ENCODE peak calls at places on chromosomes 4 and X, in four cellular contexts. N is Calu3, G is nephron progenitor cell, Q is GM06990. Z is an unnamed sample.

GRCh38 chr4:140150886-140151699 is 2.9 kb downstream of the MAML3 start:
- DNase-seq in N (peak; percentile 83), G (peak; percentile 80), Q (peak; percentile 27), Z (peak; percentile 64)

GRCh38 chr4:31408136-31408535 is 688.0 kb downstream of the PCDH7 start:
- DNase-seq in N (no peak), G (no peak), Q (no peak), Z (no peak)

GRCh38 chrX:57528670-57529255 is 63.0 kb upstream of the ZXDB start:
- DNase-seq in N (peak; percentile 23), G (no peak), Q (no peak), Z (no peak)

GRCh38 chrX:100829730-100830129 is 9.5 kb downstream of the CSTF2 start:
- DNase-seq in N (no peak), G (no peak), Q (peak; percentile 43), Z (no peak)

GRCh38 chr4:151197258-151197657 is 79.7 kb upstream of the PRSS48 start:
- DNase-seq in N (no peak), G (no peak), Q (no peak), Z (no peak)

GRCh38 chrX:69025802-69026301 is 139.4 kb downstream of the PJA1 start:
- DNase-seq in N (no peak), G (no peak), Q (no peak), Z (no peak)

GRCh38 chr4:140019619-140020367 is 134.2 kb downstream of the MAML3 start:
- DNase-seq in N (peak; percentile 7), G (no peak), Q (no peak), Z (no peak)

GRCh38 chr4:184066584-184067300 is 150.9 kb downstream of the ENPP6 start:
- DNase-seq in N (no peak), G (no peak), Q (no peak), Z (no peak)

GRCh38 chr4:71187399-71188196 is 151.2 kb upstream of the SLC4A4 start:
- DNase-seq in N (peak; percentile 47), G (peak; percentile 46), Q (peak; percentile 7), Z (no peak)

GRCh38 chr4:30792616-30793015 is 72.4 kb downstream of the PCDH7 start:
- DNase-seq in N (no peak), G (no peak), Q (no peak), Z (no peak)

GRCh38 chrX:85627363-85627762 is 247.9 kb upstream of the POF1B start:
- DNase-seq in N (no peak), G (no peak), Q (no peak), Z (no peak)
- TF ChIP-seq CTCF in N (no peak), G (peak; percentile 53), Q (peak; percentile 77), Z (peak; percentile 27)

GRCh38 chrX:12891167-12891566 is 15.3 kb upstream of the TLR8 start:
- DNase-seq in N (no peak), G (no peak), Q (no peak), Z (no peak)

GRCh38 chrX:12896935-12897334 is 9.5 kb upstream of the TLR8 start:
- DNase-seq in N (no peak), G (no peak), Q (no peak), Z (no peak)

GRCh38 chrX:12895856-12896255 is 10.6 kb upstream of the TLR8 start:
- DNase-seq in N (no peak), G (no peak), Q (no peak), Z (no peak)

GRCh38 chrX:12891915-12892506 is 14.4 kb upstream of the TLR8 start:
- DNase-seq in N (no peak), G (no peak), Q (peak; percentile 52), Z (no peak)

GRCh38 chrX:12894074-12894691 is 12.2 kb upstream of the TLR8 start:
- DNase-seq in N (peak; percentile 40), G (peak; percentile 29), Q (no peak), Z (peak; percentile 35)
- TF ChIP-seq CTCF in N (peak; percentile 76), G (peak; percentile 49), Q (peak; percentile 89), Z (peak; percentile 64)

DNA sequence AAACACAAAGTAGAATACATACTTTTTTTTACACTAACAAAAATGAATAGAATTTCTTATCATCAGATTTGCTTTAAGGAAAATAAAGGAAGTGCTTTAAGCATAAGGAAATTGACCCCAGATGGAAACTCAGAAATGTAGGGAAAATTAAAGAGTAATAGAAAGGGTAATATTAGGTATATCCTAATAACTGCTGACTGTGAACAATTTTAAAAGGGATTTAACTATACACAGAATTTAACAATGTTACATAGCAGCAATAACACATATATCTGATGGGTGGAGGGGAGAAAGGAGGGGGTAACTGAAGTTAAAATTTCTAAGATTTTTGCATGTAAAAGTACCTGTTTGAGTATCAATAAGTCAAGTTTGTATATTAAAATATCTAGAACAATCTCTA is 8.6 kb downstream of the CDKL2 start:
- DNase-seq in N (no peak), G (no peak), Q (no peak), Z (no peak)
- TF ChIP-seq CTCF in N (no peak), G (no peak), Q (no peak), Z (no peak)

GRCh38 chr4:177442623-177443155 is 452 bp upstream of the AGA start:
- DNase-seq in N (no peak), G (no peak), Q (peak; percentile 23), Z (peak; percentile 25)

GRCh38 chr4:177436456-177436855 is 5.8 kb downstream of the AGA start:
- DNase-seq in N (no peak), G (no peak), Q (no peak), Z (no peak)

GRCh38 chr4:177444911-177445736 is 2.9 kb upstream of the AGA start:
- DNase-seq in N (no peak), G (no peak), Q (no peak), Z (no peak)

GRCh38 chr4:177441803-177442622 is at the start of gene AGA:
- DNase-seq in N (peak; percentile 91), G (peak; percentile 89), Q (peak; percentile 97), Z (peak; percentile 96)

DNA sequence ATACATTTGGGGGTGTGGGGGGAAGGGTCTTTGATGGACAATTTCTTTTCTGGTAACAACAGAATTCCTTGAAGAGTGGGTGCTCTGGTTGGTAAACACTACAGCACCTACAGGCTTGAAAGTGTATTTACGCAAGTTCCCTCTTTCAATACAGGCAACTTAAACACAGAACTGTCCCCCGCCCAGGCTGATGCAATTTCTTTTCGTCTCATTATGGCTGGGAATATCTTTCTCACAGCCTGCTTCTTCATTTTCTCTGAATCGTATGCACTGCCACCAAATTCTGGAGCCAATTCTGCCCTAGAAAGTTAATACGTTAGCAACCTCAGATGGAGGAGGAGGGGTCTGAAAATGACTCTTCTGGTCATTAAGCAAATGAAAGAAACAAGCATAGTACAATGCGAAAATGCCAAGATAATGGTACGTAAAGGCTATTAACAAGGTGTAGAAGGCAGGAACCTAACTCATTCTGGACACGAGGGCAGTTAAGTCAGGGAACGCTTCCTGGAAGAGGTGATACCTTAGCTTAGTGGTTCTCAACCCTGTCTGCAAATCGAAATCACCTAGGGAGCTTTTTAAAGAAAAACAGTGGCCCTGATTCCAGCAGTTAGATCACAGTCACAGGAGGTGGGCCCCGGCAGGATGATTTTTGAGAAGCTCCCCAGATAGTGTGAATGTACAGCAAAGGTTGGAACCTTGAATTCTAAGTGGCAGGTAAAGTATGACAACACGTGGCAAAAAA is 1.0 kb downstream of the AGA start:
- DNase-seq in N (peak; percentile 2), G (no peak), Q (peak; percentile 26), Z (peak; percentile 26)
- TF ChIP-seq CTCF in N (no peak), G (no peak), Q (peak; percentile 23), Z (no peak)

GRCh38 chr4:163356104-163356503 is 12.4 kb downstream of the NPY5R start:
- DNase-seq in N (no peak), G (no peak), Q (no peak), Z (no peak)
- TF ChIP-seq CTCF in N (no peak), G (no peak), Q (no peak), Z (no peak)